ENCODE peak calls at places on chromosomes 5 and 9, in seven cellular contexts. One of them, this sample, is unnamed.

GRCh38 chr5:133508845-133509741 is 103.2 kb downstream of the FSTL4 start:
- DNase-seq in hepatocyte: no peak
- DNase-seq in B cell: no peak
- DNase-seq in frontal cortex: no peak
- DNase-seq in mucosa of gallbladder: no peak
- DNase-seq in Caco-2: peak
- DNase-seq in NCI-H2029: peak
- DNase-seq in this sample: no peak

GRCh38 chr9:26369096-26369495 is 523.5 kb downstream of the CAAP1 start:
- DNase-seq in hepatocyte: no peak
- DNase-seq in B cell: no peak
- DNase-seq in frontal cortex: no peak
- DNase-seq in mucosa of gallbladder: no peak
- DNase-seq in Caco-2: no peak
- DNase-seq in NCI-H2029: no peak
- DNase-seq in this sample: no peak

GRCh38 chr5:65209341-65209740 is 272.4 kb downstream of the ADAMTS6 start:
- DNase-seq in hepatocyte: no peak
- DNase-seq in B cell: no peak
- DNase-seq in frontal cortex: no peak
- DNase-seq in mucosa of gallbladder: no peak
- DNase-seq in Caco-2: no peak
- DNase-seq in NCI-H2029: no peak
- DNase-seq in this sample: no peak

GRCh38 chr9:91144782-91145181 is 216.9 kb downstream of the AUH start:
- DNase-seq in hepatocyte: no peak
- DNase-seq in B cell: no peak
- DNase-seq in frontal cortex: no peak
- DNase-seq in mucosa of gallbladder: no peak
- DNase-seq in Caco-2: no peak
- DNase-seq in NCI-H2029: no peak
- DNase-seq in this sample: no peak

GRCh38 chr9:95092321-95093072 is 225.0 kb downstream of the FANCC start:
- DNase-seq in hepatocyte: no peak
- DNase-seq in B cell: no peak
- DNase-seq in frontal cortex: no peak
- DNase-seq in mucosa of gallbladder: no peak
- DNase-seq in Caco-2: no peak
- DNase-seq in NCI-H2029: no peak
- DNase-seq in this sample: no peak

GRCh38 chr5:115796656-115797055 is 19.8 kb downstream of the CDO1 start:
- DNase-seq in hepatocyte: no peak
- DNase-seq in B cell: no peak
- DNase-seq in frontal cortex: no peak
- DNase-seq in mucosa of gallbladder: no peak
- DNase-seq in Caco-2: no peak
- DNase-seq in NCI-H2029: no peak
- DNase-seq in this sample: no peak

GRCh38 chr5:115267617-115268016 is 4.9 kb upstream of the PGGT1B start:
- DNase-seq in hepatocyte: no peak
- DNase-seq in B cell: no peak
- DNase-seq in frontal cortex: no peak
- DNase-seq in mucosa of gallbladder: no peak
- DNase-seq in Caco-2: no peak
- DNase-seq in NCI-H2029: no peak
- DNase-seq in this sample: no peak

GRCh38 chr9:128007566-128008138 is 26.9 kb upstream of the EEIG1 start:
- DNase-seq in hepatocyte: peak
- DNase-seq in B cell: peak
- DNase-seq in frontal cortex: no peak
- DNase-seq in mucosa of gallbladder: peak
- DNase-seq in Caco-2: no peak
- DNase-seq in NCI-H2029: peak
- DNase-seq in this sample: no peak

GRCh38 chr5:95861221-95861857 is 38.8 kb upstream of the GLRX start:
- DNase-seq in hepatocyte: peak
- DNase-seq in B cell: no peak
- DNase-seq in frontal cortex: no peak
- DNase-seq in mucosa of gallbladder: peak
- DNase-seq in Caco-2: peak
- DNase-seq in NCI-H2029: peak
- DNase-seq in this sample: peak

GRCh38 chr5:157744055-157745011 is 821 bp downstream of the LSM11 start:
- DNase-seq in hepatocyte: no peak
- DNase-seq in B cell: no peak
- DNase-seq in frontal cortex: peak
- DNase-seq in mucosa of gallbladder: peak
- DNase-seq in Caco-2: no peak
- DNase-seq in NCI-H2029: no peak
- DNase-seq in this sample: peak

GRCh38 chr5:134506054-134507039 is 19.1 kb upstream of the JADE2 start:
- DNase-seq in hepatocyte: peak
- DNase-seq in B cell: no peak
- DNase-seq in frontal cortex: no peak
- DNase-seq in mucosa of gallbladder: peak
- DNase-seq in Caco-2: peak
- DNase-seq in NCI-H2029: no peak
- DNase-seq in this sample: peak

GRCh38 chr5:45376463-45376862 is 319.7 kb downstream of the HCN1 start:
- DNase-seq in hepatocyte: no peak
- DNase-seq in B cell: no peak
- DNase-seq in frontal cortex: no peak
- DNase-seq in mucosa of gallbladder: no peak
- DNase-seq in Caco-2: no peak
- DNase-seq in NCI-H2029: no peak
- DNase-seq in this sample: no peak

GRCh38 chr9:135608999-135609317 is 30.4 kb downstream of the GLT6D1 start:
- DNase-seq in hepatocyte: no peak
- DNase-seq in B cell: no peak
- DNase-seq in frontal cortex: no peak
- DNase-seq in mucosa of gallbladder: peak
- DNase-seq in Caco-2: no peak
- DNase-seq in NCI-H2029: no peak
- DNase-seq in this sample: no peak

GRCh38 chr9:137168575-137168906 is 1.3 kb downstream of the LRRC26 start:
- DNase-seq in hepatocyte: no peak
- DNase-seq in B cell: no peak
- DNase-seq in frontal cortex: no peak
- DNase-seq in mucosa of gallbladder: no peak
- DNase-seq in Caco-2: no peak
- DNase-seq in NCI-H2029: no peak
- DNase-seq in this sample: no peak

GRCh38 chr5:172696171-172696849 is 55.2 kb downstream of the NEURL1B start:
- DNase-seq in hepatocyte: no peak
- DNase-seq in B cell: no peak
- DNase-seq in frontal cortex: no peak
- DNase-seq in mucosa of gallbladder: no peak
- DNase-seq in Caco-2: no peak
- DNase-seq in NCI-H2029: no peak
- DNase-seq in this sample: no peak

GRCh38 chr5:29899583-29899982 is 1293.9 kb upstream of the CDH6 start:
- DNase-seq in hepatocyte: peak
- DNase-seq in B cell: no peak
- DNase-seq in frontal cortex: no peak
- DNase-seq in mucosa of gallbladder: peak
- DNase-seq in Caco-2: no peak
- DNase-seq in NCI-H2029: no peak
- DNase-seq in this sample: no peak

GRCh38 chr5:156800982-156801381 is 49.1 kb upstream of the PPP1R2B start:
- DNase-seq in hepatocyte: no peak
- DNase-seq in B cell: no peak
- DNase-seq in frontal cortex: no peak
- DNase-seq in mucosa of gallbladder: no peak
- DNase-seq in Caco-2: no peak
- DNase-seq in NCI-H2029: no peak
- DNase-seq in this sample: no peak

GRCh38 chr9:83047839-83048775 is 14.8 kb downstream of the RASEF start:
- DNase-seq in hepatocyte: no peak
- DNase-seq in B cell: no peak
- DNase-seq in frontal cortex: no peak
- DNase-seq in mucosa of gallbladder: peak
- DNase-seq in Caco-2: no peak
- DNase-seq in NCI-H2029: peak
- DNase-seq in this sample: no peak

GRCh38 chr9:99823392-99824377 is 2.0 kb downstream of the NR4A3 start:
- DNase-seq in hepatocyte: peak
- DNase-seq in B cell: peak
- DNase-seq in frontal cortex: peak
- DNase-seq in mucosa of gallbladder: peak
- DNase-seq in Caco-2: no peak
- DNase-seq in NCI-H2029: no peak
- DNase-seq in this sample: peak

GRCh38 chr5:179804599-179804947 is 2.1 kb downstream of the MGAT4B start:
- DNase-seq in hepatocyte: no peak
- DNase-seq in B cell: no peak
- DNase-seq in frontal cortex: no peak
- DNase-seq in mucosa of gallbladder: no peak
- DNase-seq in Caco-2: no peak
- DNase-seq in NCI-H2029: no peak
- DNase-seq in this sample: no peak

GRCh38 chr9:37944671-37945481 is 40.9 kb upstream of the SLC25A51 start:
- DNase-seq in hepatocyte: no peak
- DNase-seq in B cell: no peak
- DNase-seq in frontal cortex: no peak
- DNase-seq in mucosa of gallbladder: peak
- DNase-seq in Caco-2: peak
- DNase-seq in NCI-H2029: no peak
- DNase-seq in this sample: no peak

GRCh38 chr5:17024686-17025180 is 88.6 kb upstream of the MYO10 start:
- DNase-seq in hepatocyte: peak
- DNase-seq in B cell: no peak
- DNase-seq in frontal cortex: no peak
- DNase-seq in mucosa of gallbladder: no peak
- DNase-seq in Caco-2: no peak
- DNase-seq in NCI-H2029: no peak
- DNase-seq in this sample: no peak

GRCh38 chr9:86300701-86301100 is 18.4 kb upstream of the ISCA1 start:
- DNase-seq in hepatocyte: no peak
- DNase-seq in B cell: no peak
- DNase-seq in frontal cortex: no peak
- DNase-seq in mucosa of gallbladder: no peak
- DNase-seq in Caco-2: no peak
- DNase-seq in NCI-H2029: no peak
- DNase-seq in this sample: no peak

GRCh38 chr9:75238311-75238976 is 150.1 kb downstream of the OSTF1 start:
- DNase-seq in hepatocyte: peak
- DNase-seq in B cell: no peak
- DNase-seq in frontal cortex: no peak
- DNase-seq in mucosa of gallbladder: peak
- DNase-seq in Caco-2: peak
- DNase-seq in NCI-H2029: peak
- DNase-seq in this sample: peak

GRCh38 chr9:69861011-69861410 is 40.4 kb downstream of the CFAP95 start:
- DNase-seq in hepatocyte: no peak
- DNase-seq in B cell: no peak
- DNase-seq in frontal cortex: no peak
- DNase-seq in mucosa of gallbladder: no peak
- DNase-seq in Caco-2: no peak
- DNase-seq in NCI-H2029: no peak
- DNase-seq in this sample: no peak

GRCh38 chr5:9361835-9362234 is 184.0 kb downstream of the SEMA5A start:
- DNase-seq in hepatocyte: peak
- DNase-seq in B cell: no peak
- DNase-seq in frontal cortex: no peak
- DNase-seq in mucosa of gallbladder: peak
- DNase-seq in Caco-2: peak
- DNase-seq in NCI-H2029: no peak
- DNase-seq in this sample: peak